ENCODE peak calls at places on chromosome 15, in eight cellular contexts. Q is cardiac muscle cell, E is A549, G is pancreas, A is ovary, I is cardiac fibroblast, D is fibroblast of mammary gland, U is K562. X is an unnamed sample.

GRCh38 chr15:33515121-33515520 is 204.4 kb downstream of the RYR3 start:
- DNase-seq in A (no peak), Q (no peak), E (no peak), G (no peak), I (no peak), U (no peak), D (no peak), X (no peak)

GRCh38 chr15:26665950-26666921 is 106.6 kb downstream of the GABRB3 start:
- DNase-seq in G (no peak), I (no peak), E (peak; percentile 56), U (peak; percentile 17), D (no peak), A (no peak), Q (no peak), X (no peak)

GRCh38 chr15:22892333-22892732 is 53.9 kb downstream of the NIPA2 start:
- DNase-seq in G (no peak), A (no peak), U (peak; percentile 58), Q (no peak), E (no peak), D (no peak), I (no peak), X (no peak)

GRCh38 chr15:98799461-98799971 is 151.2 kb downstream of the IGF1R start:
- DNase-seq in E (peak; percentile 61), U (no peak), A (no peak), G (no peak), I (no peak), D (no peak), Q (peak; percentile 26), X (no peak)

GRCh38 chr15:57205999-57206398 is 170.3 kb upstream of the CGNL1 start:
- DNase-seq in G (no peak), D (no peak), E (no peak), A (no peak), I (no peak), Q (no peak), U (no peak), X (no peak)

GRCh38 chr15:40190591-40190990 is 29.7 kb downstream of the BUB1B start:
- DNase-seq in E (peak; percentile 16), D (peak; percentile 92), Q (peak; percentile 81), U (no peak), I (peak; percentile 75), G (no peak), A (no peak), X (no peak)

GRCh38 chr15:23687143-23687470 is at the start of gene NDN:
- DNase-seq in A (peak; percentile 81), U (peak; percentile 50), D (peak; percentile 56), Q (peak; percentile 68), G (peak; percentile 78), E (no peak), I (peak; percentile 57), X (no peak)

GRCh38 chr15:20645956-20646355 is 104.4 kb upstream of the GOLGA6L6 start:
- DNase-seq in G (no peak), I (no peak), D (no peak), Q (peak; percentile 6), A (no peak), U (no peak), E (peak; percentile 21), X (peak; percentile 37)

GRCh38 chr15:36653851-36654250 is 74.4 kb downstream of the CDIN1 start:
- DNase-seq in E (no peak), G (no peak), D (no peak), U (no peak), Q (no peak), I (no peak), A (no peak), X (no peak)

GRCh38 chr15:91516866-91517265 is 336.6 kb upstream of the SLCO3A1 start:
- DNase-seq in G (no peak), D (no peak), I (no peak), Q (no peak), E (no peak), A (no peak), U (no peak), X (no peak)

GRCh38 chr15:35696767-35697231 is 150.8 kb upstream of the DPH6 start:
- DNase-seq in G (no peak), U (peak; percentile 53), I (peak; percentile 80), Q (peak; percentile 86), A (no peak), E (peak; percentile 31), D (peak; percentile 85), X (no peak)

GRCh38 chr15:76973362-76973743 is 21.6 kb upstream of the PSTPIP1 start:
- DNase-seq in G (no peak), D (peak; percentile 30), U (peak; percentile 46), Q (peak; percentile 72), A (no peak), I (peak; percentile 74), E (peak; percentile 45), X (peak; percentile 75)

GRCh38 chr15:85314139-85314538 is 66.3 kb upstream of the AKAP13 start:
- DNase-seq in A (no peak), E (no peak), U (no peak), Q (peak; percentile 6), I (no peak), G (no peak), D (no peak), X (no peak)

GRCh38 chr15:85316244-85316934 is 64.0 kb upstream of the AKAP13 start:
- DNase-seq in G (no peak), E (peak; percentile 27), U (no peak), D (peak; percentile 78), I (no peak), Q (no peak), A (no peak), X (peak; percentile 50)

GRCh38 chr15:85318732-85319076 is 61.7 kb upstream of the AKAP13 start:
- DNase-seq in U (no peak), Q (no peak), E (no peak), G (no peak), I (no peak), A (no peak), D (no peak), X (no peak)

GRCh38 chr15:85314653-85315052 is 65.8 kb upstream of the AKAP13 start:
- DNase-seq in G (no peak), D (no peak), U (no peak), I (no peak), E (no peak), Q (no peak), A (no peak), X (no peak)

DNA sequence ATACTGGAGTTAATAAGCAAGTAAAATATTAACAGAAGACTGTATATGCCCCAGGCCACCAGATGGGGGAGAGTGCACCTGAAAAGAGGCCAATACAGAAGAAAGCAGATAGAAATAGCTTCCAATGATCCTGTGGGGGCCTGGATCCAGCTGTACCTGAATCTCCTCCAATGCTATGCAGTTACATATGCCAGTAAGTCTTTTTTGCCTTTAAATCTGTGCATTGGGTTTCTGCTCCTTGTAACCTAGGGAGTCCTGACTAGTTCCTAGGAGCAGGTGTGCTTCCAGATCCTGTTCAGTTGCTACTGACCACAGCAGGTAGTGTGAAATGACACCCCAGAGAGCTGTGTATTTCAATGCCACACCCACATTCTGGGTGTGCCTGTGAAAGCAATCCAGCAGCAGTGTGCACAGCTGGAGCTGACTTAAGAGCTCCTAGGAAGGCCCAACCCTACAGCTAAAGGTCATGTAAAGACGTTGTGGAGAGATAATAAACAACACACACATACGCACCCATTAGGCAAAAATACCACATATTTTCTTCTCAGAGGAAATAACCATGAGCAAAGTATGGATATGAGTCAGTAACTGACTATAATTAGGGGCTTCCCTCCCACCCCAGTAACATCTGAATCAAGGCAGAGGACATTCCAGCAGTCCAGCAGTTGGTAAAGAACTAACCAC is 62.2 kb upstream of the AKAP13 start:
- DNase-seq in I (peak; percentile 80), E (peak; percentile 75), A (no peak), Q (peak; percentile 80), G (no peak), D (peak; percentile 99), U (no peak), X (peak; percentile 91)
- TF ChIP-seq CTCF in I (no peak), E (no peak), A (no peak), Q (no peak), G (no peak), D (peak; percentile 15), U (no peak), X (peak; percentile 16)

GRCh38 chr15:69460481-69460880 is 7.9 kb downstream of the RPLP1 start:
- DNase-seq in A (no peak), G (no peak), I (no peak), Q (no peak), U (no peak), E (no peak), D (no peak), X (no peak)
- H3K4me3 ChIP-seq in A (no peak overlapping the region), G (no peak overlapping the region), I (no peak overlapping the region), Q (no peak overlapping the region), U (no peak overlapping the region), E (no peak overlapping the region), D (no peak overlapping the region), X (no peak overlapping the region)

DNA sequence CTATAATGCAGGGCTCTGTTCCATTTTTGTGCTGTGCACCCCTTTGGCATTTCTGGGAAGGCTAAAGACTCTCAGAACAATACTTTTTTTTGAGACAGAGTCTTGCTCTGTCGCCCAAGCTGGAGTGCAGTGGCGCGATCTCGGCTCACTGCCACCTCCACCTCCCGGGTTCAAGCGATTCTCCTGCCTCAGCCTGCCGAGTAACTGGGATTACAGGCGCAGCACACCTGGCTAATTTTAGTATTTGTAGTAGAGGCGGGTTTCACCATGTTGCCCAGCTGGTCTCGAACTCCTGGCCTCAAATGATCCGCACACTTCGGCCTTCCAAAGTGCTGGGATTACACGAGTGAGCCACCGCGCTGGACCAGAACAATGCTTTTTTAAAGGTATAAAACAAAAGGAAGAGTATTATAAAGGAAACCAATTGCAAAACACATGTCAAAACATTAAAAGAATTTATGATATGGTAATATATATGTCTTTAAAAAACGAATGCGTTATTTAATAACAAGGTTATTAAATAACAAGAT is 999 bp downstream of the SQOR start:
- DNase-seq in D (no peak), Q (no peak), E (no peak), U (no peak), I (no peak), G (no peak), A (no peak), X (no peak)
- TF ChIP-seq CTCF in D (no peak), Q (no peak), E (no peak), U (no peak), I (no peak), G (no peak), A (no peak), X (no peak)

DNA sequence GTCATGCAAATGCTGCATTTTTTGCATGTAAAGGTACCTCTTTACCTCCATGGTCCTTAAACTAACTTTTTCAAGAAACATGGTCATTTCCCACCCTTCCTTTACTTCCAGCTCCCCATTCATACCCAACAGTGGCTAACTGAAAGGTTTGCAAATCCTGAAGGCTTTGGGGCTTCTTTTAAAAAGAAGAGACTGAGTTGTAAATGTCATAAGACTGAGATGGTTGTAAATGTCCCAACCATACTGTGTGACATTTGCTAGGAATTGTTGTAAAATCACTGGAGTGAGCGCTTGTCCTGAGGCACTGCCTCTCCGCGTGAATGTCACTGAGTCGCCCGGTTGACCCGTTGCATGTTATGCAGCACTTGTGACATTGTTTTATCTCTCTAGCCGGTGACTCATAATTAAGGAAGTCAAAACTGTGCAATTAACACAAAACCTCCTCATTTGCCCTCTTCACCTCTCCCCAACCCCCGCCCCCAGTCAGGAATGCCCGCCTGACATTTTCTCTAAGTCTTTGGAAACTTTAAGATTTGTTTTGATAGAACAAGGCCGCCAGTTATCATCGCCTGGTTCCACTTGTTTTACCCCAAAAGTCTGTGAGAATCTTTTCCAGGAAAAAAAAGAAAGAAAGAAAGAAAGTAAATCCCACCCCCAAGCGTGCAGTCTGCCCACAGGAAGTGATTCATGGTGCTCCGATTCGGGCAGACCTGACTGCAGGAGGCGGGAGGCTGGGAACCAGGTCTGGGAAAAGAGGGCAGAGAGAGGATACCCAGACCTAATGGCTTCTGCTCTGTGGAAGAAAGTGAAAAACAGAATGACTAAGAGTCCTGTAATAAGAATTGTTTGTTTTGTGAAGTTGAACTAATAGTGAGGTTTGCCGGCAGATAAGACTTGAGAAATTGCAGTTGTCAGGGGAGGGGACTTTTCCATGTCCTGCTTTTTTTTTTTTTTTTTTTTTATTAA is 84.7 kb downstream of the SMAD3 start:
- DNase-seq in E (peak; percentile 98), U (peak; percentile 58), Q (peak; percentile 98), G (no peak), D (peak; percentile 99), I (peak; percentile 98), A (peak; percentile 73), X (peak; percentile 62)
- H3K4me3 ChIP-seq in E (peak overlapping the region; percentile 24), U (no peak overlapping the region), Q (no peak overlapping the region), G (no peak overlapping the region), D (peak overlapping the region; percentile 16), I (peak overlapping the region; percentile 11), A (peak overlapping the region; percentile 5), X (no peak overlapping the region)

X was measured in GM12865.